ENCODE peak calls at places on chromosomes 6 and 20, in ten cellular contexts. B, Z, T, U, Y, D, C, I, H and O are unnamed samples.

GRCh38 chr6:38131527-38131965 is 312.0 kb downstream of the ZFAND3 start:
- DNase-seq in B (no peak), Z (no peak), T (no peak), U (no peak), Y (no peak), D (no peak), C (no peak), I (peak), H (no peak), O (no peak)

GRCh38 chr6:112214749-112215269 is 39.6 kb downstream of the LAMA4 start:
- DNase-seq in B (no peak), Z (no peak), T (peak), U (no peak), Y (no peak), D (no peak), C (no peak), I (no peak), H (no peak), O (no peak)

GRCh38 chr6:144317736-144318135 is 32.6 kb downstream of the UTRN start:
- DNase-seq in B (no peak), Z (no peak), T (no peak), U (no peak), Y (no peak), D (no peak), C (no peak), I (no peak), H (no peak), O (no peak)

GRCh38 chr6:113306552-113307145 is 550.5 kb upstream of the MARCKS start:
- DNase-seq in B (peak), Z (peak), T (peak), U (peak), Y (peak), D (peak), C (peak), I (peak), H (peak), O (peak)

GRCh38 chr6:111623046-111623718 is 17.5 kb upstream of the TRAF3IP2 start:
- DNase-seq in B (no peak), Z (peak), T (no peak), U (no peak), Y (no peak), D (no peak), C (no peak), I (no peak), H (no peak), O (no peak)

GRCh38 chr6:128655978-128656498 is 135.6 kb upstream of the PTPRK start:
- DNase-seq in B (no peak), Z (no peak), T (no peak), U (no peak), Y (no peak), D (no peak), C (no peak), I (no peak), H (no peak), O (no peak)

GRCh38 chr20:22905667-22906066 is 129.4 kb upstream of the SSTR4 start:
- DNase-seq in B (peak), Z (no peak), T (no peak), U (peak), Y (no peak), D (no peak), C (peak), I (peak), H (no peak), O (no peak)

GRCh38 chr6:4944325-4944724 is 59.5 kb downstream of the RPP40 start:
- DNase-seq in B (no peak), Z (no peak), T (no peak), U (no peak), Y (no peak), D (no peak), C (no peak), I (no peak), H (no peak), O (no peak)

GRCh38 chr6:43020847-43021246 is 576 bp upstream of the RRP36 start:
- DNase-seq in B (no peak), Z (no peak), T (peak), U (no peak), Y (no peak), D (no peak), C (no peak), I (no peak), H (no peak), O (no peak)

DNA sequence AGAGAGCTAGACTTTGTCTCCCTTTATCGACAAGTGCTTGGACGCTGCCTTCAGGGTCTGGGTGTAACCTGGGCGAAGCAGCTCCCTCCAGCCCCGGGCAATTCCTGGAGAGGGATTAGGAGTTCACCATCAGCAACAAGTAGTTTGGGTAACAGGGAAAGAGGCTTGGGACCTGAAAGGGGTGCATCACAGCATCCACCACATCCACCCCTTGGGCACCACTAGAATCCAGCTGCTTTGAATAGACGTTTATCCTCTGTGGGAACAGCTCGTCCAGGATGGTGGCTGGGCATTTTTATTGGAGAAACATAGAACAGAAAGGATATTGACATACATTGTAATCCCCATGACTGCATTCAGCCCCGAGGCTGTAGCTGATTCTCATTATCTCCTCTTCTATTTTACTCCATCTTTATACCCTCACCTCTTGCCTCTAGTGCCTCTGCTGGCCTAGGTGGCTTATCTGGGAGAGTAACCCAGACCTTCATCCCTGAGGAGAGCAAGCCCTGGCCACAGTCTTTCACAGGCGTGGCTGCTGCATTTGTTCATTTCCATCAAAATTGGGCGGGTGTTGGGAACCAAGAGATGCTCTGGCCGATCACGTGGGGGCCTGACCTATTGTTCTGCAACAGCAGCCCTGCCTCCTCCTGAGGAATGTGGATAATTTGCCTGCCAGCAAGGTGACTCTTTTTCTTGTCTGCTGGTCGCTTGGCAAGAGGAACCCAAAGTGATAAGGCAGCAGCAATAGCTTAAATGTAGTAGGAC is 109.2 kb upstream of the RALGAPA2 start:
- DNase-seq in B (no peak), Z (no peak), T (no peak), U (no peak), Y (no peak), D (no peak), C (no peak), I (no peak), H (no peak), O (no peak)
- H3K4me3 ChIP-seq in B (no peak), Z (no peak), T (no peak), U (no peak), Y (no peak), D (no peak), C (no peak), I (no peak), H (no peak), O (no peak)

DNA sequence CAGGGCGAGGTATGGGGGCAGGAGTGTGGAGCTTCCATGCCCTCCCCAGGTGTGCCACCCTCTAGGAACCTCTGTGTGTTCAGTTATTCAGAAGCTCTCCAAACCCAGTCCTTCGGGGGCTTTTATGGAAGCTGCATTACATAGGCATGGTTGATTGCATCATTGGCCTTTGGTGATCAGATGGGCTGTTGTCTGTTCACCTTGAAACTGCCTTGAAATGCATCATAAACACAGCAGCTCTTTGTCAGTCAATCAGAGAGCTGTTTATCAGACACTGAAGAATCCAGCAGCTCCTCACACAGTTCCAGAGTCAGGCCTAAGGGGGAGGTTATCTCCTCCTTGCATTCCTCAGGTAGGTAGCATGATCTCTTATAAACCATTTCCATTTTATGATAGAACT is 62.4 kb downstream of the E2F3 start:
- DNase-seq in B (no peak), Z (no peak), T (no peak), U (no peak), Y (no peak), D (no peak), C (no peak), I (no peak), H (no peak), O (no peak)
- TF ChIP-seq POLR2A in B (no peak), Z (no peak), T (no peak), U (no peak), Y (no peak), D (no peak), C (no peak), I (no peak), H (no peak), O (no peak)

DNA sequence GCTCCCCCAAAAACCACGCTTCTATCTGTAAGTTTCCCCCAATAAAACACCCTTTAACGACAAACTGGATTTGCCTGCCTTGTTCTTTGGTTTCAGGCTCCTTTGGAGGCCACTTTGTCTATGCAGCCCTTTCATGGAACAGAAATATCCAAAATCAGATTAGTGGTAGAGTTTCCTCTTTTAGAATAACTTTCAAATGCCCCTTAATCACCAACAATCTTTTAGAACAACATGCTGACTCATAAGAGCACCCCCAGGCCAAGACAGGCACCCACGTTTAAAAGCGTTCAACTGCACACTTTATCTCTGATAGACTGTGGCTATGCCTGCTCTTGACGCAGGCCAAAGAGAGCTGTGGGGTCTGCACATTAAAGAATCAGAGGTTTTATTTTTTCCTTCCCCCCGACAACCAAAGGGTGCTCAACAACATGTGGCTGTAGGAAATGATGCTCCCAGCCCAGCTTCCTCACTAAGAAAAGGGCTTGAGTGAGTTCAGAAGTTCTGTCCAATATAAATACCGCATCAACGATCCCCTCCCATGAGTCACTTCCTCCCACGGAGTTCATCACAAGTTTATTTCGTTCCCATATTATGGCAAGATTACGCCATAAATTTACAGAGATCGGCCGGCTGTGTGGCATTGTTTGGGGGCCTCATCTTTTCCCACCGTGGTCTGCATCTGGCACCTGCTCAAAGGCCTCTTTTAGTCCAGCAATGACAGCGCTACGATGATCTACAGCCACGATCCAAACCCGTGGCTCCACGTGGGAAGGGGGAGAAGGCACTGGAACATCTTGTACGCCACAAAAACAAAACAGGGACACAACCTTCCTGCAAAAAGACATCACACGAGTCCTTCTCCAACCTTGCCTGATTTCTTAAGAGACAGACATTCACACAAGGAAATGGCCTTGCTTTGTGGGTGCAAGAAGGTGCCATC is 88.8 kb upstream of the NFATC2 start:
- DNase-seq in B (peak), Z (peak), T (peak), U (peak), Y (no peak), D (no peak), C (peak), I (peak), H (peak), O (peak)
- H3K4me3 ChIP-seq in B (no peak), Z (no peak), T (no peak), U (no peak), Y (no peak), D (no peak), C (no peak), I (no peak), H (no peak), O (no peak)

GRCh38 chr6:31547727-31548422 is 467 bp downstream of the NFKBIL1 start:
- DNase-seq in B (no peak), Z (no peak), T (no peak), U (no peak), Y (peak), D (no peak), C (no peak), I (no peak), H (no peak), O (peak)
- TF ChIP-seq POLR2A in B (no peak), Z (no peak), T (no peak), U (no peak), Y (no peak), D (no peak), C (no peak), I (no peak), H (no peak), O (no peak)

GRCh38 chr20:7379621-7380220 is 560.5 kb downstream of the HAO1 start:
- DNase-seq in B (no peak), Z (no peak), T (no peak), U (no peak), Y (no peak), D (no peak), C (no peak), I (no peak), H (no peak), O (no peak)

GRCh38 chr20:7375905-7376304 is 564.4 kb downstream of the HAO1 start:
- DNase-seq in B (no peak), Z (no peak), T (peak), U (no peak), Y (no peak), D (no peak), C (no peak), I (no peak), H (no peak), O (no peak)

GRCh38 chr20:7383218-7383617 is 557.0 kb downstream of the HAO1 start:
- DNase-seq in B (no peak), Z (no peak), T (no peak), U (no peak), Y (no peak), D (no peak), C (no peak), I (no peak), H (no peak), O (no peak)

GRCh38 chr20:7379206-7379605 is 561.1 kb downstream of the HAO1 start:
- DNase-seq in B (no peak), Z (no peak), T (no peak), U (no peak), Y (no peak), D (no peak), C (no peak), I (no peak), H (no peak), O (no peak)
- H3K4me3 ChIP-seq in B (no peak), Z (no peak), T (no peak), U (no peak), Y (no peak), D (no peak), C (no peak), I (no peak), H (no peak), O (no peak)